ENCODE peak calls at places on chromosomes 1 and 21, in four cellular contexts. O is SK-N-SH, I is HepG2, N is GM12878. L is an unnamed sample.

GRCh38 chr1:21089711-21090110 is 87.0 kb downstream of the EIF4G3 start:
- DNase-seq in O (no peak), I (no peak), N (no peak), L (no peak)

GRCh38 chr1:109579496-109579895 is 31.1 kb downstream of the GNAI3 start:
- DNase-seq in O (no peak), I (no peak), N (no peak), L (no peak)

GRCh38 chr21:36388835-36389234 is 3.6 kb downstream of the CHAF1B start:
- DNase-seq in O (peak), I (no peak), N (no peak), L (no peak)

GRCh38 chr1:209104646-209105045 is 478.9 kb upstream of the CAMK1G start:
- DNase-seq in N (no peak), O (no peak), I (no peak), L (no peak)

GRCh38 chr1:203627819-203628184 is 1.2 kb downstream of the ATP2B4 start:
- DNase-seq in O (no peak), N (no peak), I (no peak), L (peak)

GRCh38 chr1:70142120-70142519 is 63.3 kb downstream of the LRRC40 start:
- DNase-seq in O (no peak), N (no peak), I (no peak), L (no peak)

GRCh38 chr1:152026895-152027294 is 9.9 kb downstream of the S100A11 start:
- DNase-seq in O (no peak), I (no peak), N (no peak), L (no peak)

GRCh38 chr1:165875171-165875570 is 47.8 kb downstream of the UCK2 start:
- DNase-seq in N (peak), O (no peak), I (no peak), L (peak)

GRCh38 chr1:207088731-207089626 is at the start of gene C4BPB:
- DNase-seq in I (peak), O (no peak), N (no peak), L (no peak)

GRCh38 chr1:153525088-153525713 is 10.6 kb downstream of the S100A6 start:
- DNase-seq in N (no peak), O (no peak), I (no peak), L (no peak)

GRCh38 chr1:32701951-32702598 is 495 bp downstream of the SYNC start:
- DNase-seq in I (no peak), O (no peak), N (no peak), L (no peak)

GRCh38 chr1:205577874-205578658 is 53.7 kb downstream of the ELK4 start:
- DNase-seq in N (no peak), O (peak), I (no peak), L (no peak)

GRCh38 chr1:173861731-173862145 is 6.1 kb downstream of the GAS5 start:
- DNase-seq in I (no peak), N (no peak), O (no peak), L (no peak)

GRCh38 chr1:115469703-115470476 is 131.8 kb upstream of the NGF start:
- DNase-seq in O (peak), N (no peak), I (peak), L (no peak)

GRCh38 chr1:156076609-156077429 is 5.4 kb downstream of the MEX3A start:
- DNase-seq in I (no peak), O (no peak), N (no peak), L (no peak)

GRCh38 chr1:42955311-42956063 is 3.2 kb downstream of the SLC2A1 start:
- DNase-seq in O (no peak), I (no peak), N (no peak), L (peak)

GRCh38 chr1:78619803-78620579 is at the start of gene IFI44L:
- DNase-seq in O (no peak), I (no peak), N (peak), L (no peak)

GRCh38 chr1:237133921-237134320 is 91.9 kb downstream of the RYR2 start:
- DNase-seq in N (no peak), I (no peak), O (no peak), L (no peak)

GRCh38 chr1:246790364-246790763 is 66.2 kb downstream of the SCCPDH start:
- DNase-seq in O (no peak), I (no peak), N (no peak), L (no peak)

GRCh38 chr1:246787781-246788513 is 63.7 kb downstream of the SCCPDH start:
- DNase-seq in I (no peak), N (no peak), O (no peak), L (no peak)

GRCh38 chr1:246790833-246791232 is 66.6 kb downstream of the SCCPDH start:
- DNase-seq in N (no peak), O (no peak), I (no peak), L (no peak)

GRCh38 chr1:246789454-246790339 is 65.5 kb downstream of the SCCPDH start:
- DNase-seq in N (no peak), I (no peak), O (peak), L (no peak)

GRCh38 chr1:246788895-246789338 is 64.7 kb downstream of the SCCPDH start:
- DNase-seq in I (no peak), N (no peak), O (no peak), L (no peak)
- TF ChIP-seq REST in I (no peak), N (no peak), O (no peak), L (no peak)

DNA sequence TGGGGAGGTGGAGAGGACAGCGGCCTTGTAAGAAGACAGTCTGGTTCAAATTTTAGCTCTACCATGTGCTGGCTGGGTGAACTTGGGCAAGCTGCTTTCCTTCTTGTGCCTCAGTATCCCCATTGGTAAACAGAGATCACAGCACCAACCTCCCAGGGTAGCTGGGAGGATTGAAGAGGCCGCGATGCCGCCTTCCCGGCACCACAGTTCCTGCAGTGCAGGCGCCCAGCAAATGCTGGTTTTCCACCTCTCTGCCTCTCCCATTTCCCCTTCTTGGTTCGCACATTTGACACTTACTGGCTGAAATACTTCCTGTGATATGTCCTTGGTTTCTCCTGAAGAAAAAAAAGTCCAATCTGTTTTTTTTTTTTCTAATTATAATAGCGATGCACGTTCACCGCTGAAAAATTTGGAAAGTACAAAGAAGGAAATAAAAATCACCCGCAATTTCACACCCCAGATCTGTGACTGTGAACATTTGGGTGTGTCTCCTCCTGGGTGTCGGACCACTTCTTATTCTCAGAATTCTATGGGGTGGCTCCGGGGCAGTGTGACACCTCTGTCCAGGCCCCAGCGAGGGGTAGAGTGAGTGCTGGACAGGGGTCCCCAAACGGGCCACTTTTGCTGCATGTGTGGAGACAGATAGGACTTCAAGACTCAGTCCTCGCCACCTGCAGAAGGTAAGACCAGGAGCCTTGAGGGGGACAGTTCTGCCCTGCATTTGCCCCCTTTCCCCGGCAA is 73.1 kb downstream of the RUNX3 start:
- DNase-seq in O (no peak), N (no peak), I (no peak), L (no peak)
- TF ChIP-seq GABPA in O (no peak), N (no peak), I (no peak), L (no peak)

GRCh38 chr1:112716133-112716720 is 1.1 kb upstream of the PPM1J start:
- DNase-seq in O (peak), I (peak), N (no peak), L (peak)

GRCh38 chr1:112715264-112716053 is at the start of gene PPM1J:
- DNase-seq in O (peak), I (peak), N (peak), L (peak)

GRCh38 chr1:112712701-112713128 is 2.4 kb downstream of the PPM1J start:
- DNase-seq in I (no peak), O (no peak), N (no peak), L (no peak)

GRCh38 chr1:112713466-112714312 is 1.4 kb downstream of the PPM1J start:
- DNase-seq in I (no peak), O (no peak), N (no peak), L (peak)

GRCh38 chr1:112714313-112715263 is 544 bp downstream of the PPM1J start:
- DNase-seq in N (no peak), I (no peak), O (peak), L (no peak)
- H3K4me3 ChIP-seq in N (peak), I (peak), O (peak), L (peak)

DNA sequence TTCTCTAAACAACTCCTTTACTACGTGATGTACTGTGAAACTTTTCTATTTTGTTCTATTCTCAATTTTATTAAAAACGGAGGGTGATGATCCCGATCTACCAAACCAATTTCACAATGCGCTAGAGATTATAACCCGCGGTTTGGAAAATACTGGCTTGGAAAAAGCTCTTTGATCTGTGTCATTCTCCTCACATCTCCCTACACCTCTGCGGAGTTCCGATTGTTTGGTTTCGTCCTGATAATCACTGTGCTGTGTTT is 557 bp upstream of the ABCD3 start:
- DNase-seq in I (no peak), O (no peak), N (no peak), L (no peak)
- TF ChIP-seq REST in I (no peak), O (no peak), N (no peak), L (no peak)

DNA sequence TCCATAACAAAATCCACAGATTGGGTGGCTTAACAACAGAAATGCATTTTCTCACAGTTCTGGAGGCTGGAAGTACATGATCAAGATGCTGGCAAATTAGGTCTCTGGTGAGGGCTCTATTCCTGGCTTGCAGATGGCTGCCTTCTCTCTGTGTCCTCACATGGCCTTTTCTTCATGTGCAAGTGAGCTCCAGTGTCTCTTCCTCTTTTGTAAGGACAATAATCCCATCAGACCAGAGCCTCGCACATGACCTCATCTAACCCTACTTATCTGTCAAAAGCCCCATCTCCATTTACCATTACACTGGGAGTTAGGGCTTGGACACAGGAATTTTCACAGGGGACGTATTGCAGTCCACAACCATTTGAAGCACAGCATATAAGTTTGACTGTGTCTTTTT is 181.6 kb downstream of the NEGR1 start:
- DNase-seq in N (no peak), I (no peak), O (no peak), L (peak)
- TF ChIP-seq GABPA in N (no peak), I (no peak), O (no peak), L (no peak)

DNA sequence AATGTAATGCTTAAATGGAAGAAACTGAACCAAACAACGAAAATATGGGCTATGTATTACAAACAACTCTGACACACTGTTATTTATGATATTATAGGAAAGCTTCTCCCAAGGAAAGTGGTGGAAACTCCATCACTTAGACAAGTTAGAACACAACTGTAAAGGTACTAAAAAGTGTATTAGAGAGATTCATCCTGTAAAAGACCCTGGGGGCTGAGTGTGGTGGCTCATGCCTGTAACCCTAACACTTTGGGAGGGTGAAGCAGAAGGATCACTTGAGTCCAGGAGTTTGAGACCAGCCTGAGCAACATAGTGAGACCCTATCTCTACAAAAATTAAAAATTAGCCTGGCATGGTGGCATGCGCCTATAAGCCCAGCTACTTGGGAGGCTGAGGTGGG is 7.4 kb upstream of the UBE4B start:
- DNase-seq in O (no peak), I (no peak), N (no peak), L (no peak)
- H3K4me3 ChIP-seq in O (no peak), I (no peak), N (no peak), L (no peak)

GRCh38 chr1:162690672-162691434 is 58.6 kb downstream of the DDR2 start:
- DNase-seq in N (no peak), I (no peak), O (no peak), L (no peak)

GRCh38 chr1:162688521-162688920 is 56.3 kb downstream of the DDR2 start:
- DNase-seq in O (no peak), N (no peak), I (no peak), L (no peak)

GRCh38 chr1:162688931-162689330 is 56.7 kb downstream of the DDR2 start:
- DNase-seq in I (no peak), O (no peak), N (no peak), L (no peak)

GRCh38 chr1:162689745-162690671 is 57.7 kb downstream of the DDR2 start:
- DNase-seq in O (no peak), I (no peak), N (no peak), L (no peak)

DNA sequence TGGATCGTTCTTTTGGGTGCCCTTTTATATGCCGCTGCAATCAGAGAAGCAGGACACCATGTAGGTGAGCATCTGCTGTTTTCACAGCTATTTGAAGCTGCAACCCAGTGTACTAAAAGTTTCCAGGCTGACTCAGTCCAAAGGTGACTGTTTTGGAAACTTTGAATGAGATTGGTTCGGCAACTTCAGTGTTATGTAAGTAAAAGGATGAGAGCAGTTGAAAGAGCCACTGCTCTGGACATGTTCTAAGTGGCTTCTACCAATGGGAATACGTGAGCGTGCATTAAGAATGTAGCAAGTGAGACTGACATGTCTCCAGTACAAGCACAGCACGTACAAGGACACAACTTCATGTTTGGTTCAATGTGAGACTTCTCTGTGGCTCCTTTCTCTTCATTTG is 55.6 kb downstream of the DDR2 start:
- DNase-seq in N (no peak), I (peak), O (no peak), L (no peak)
- TF ChIP-seq REST in N (no peak), I (no peak), O (no peak), L (no peak)